ENCODE peak calls at places on chromosome 2, in four cellular contexts. One of them, this sample, is unnamed.

GRCh38 chr2:118177318-118177717 is 89.0 kb downstream of the INSIG2 start:
- DNase-seq in HCT116: no peak
- DNase-seq in K562: no peak
- DNase-seq in GM12878: no peak
- DNase-seq in this sample: no peak

GRCh38 chr2:48890732-48891131 is 135.2 kb upstream of the LHCGR start:
- DNase-seq in HCT116: no peak
- DNase-seq in K562: no peak
- DNase-seq in GM12878: no peak
- DNase-seq in this sample: no peak

GRCh38 chr2:133607679-133608078 is 39.4 kb upstream of the NCKAP5 start:
- DNase-seq in HCT116: no peak
- DNase-seq in K562: no peak
- DNase-seq in GM12878: no peak
- DNase-seq in this sample: no peak

GRCh38 chr2:43611987-43612894 is 16.4 kb upstream of the THADA start:
- DNase-seq in HCT116: peak
- DNase-seq in K562: peak
- DNase-seq in GM12878: peak
- DNase-seq in this sample: peak

GRCh38 chr2:74261204-74261864 is 62.9 kb downstream of the MTHFD2 start:
- DNase-seq in HCT116: peak
- DNase-seq in K562: no peak
- DNase-seq in GM12878: no peak
- DNase-seq in this sample: peak

GRCh38 chr2:230691005-230691647 is 21.5 kb upstream of the CAB39 start:
- DNase-seq in HCT116: peak
- DNase-seq in K562: no peak
- DNase-seq in GM12878: no peak
- DNase-seq in this sample: peak

GRCh38 chr2:47485177-47485576 is 82.2 kb downstream of the MSH2 start:
- DNase-seq in HCT116: no peak
- DNase-seq in K562: no peak
- DNase-seq in GM12878: no peak
- DNase-seq in this sample: no peak

GRCh38 chr2:84766791-84767190 is 114.1 kb downstream of the TRABD2A start:
- DNase-seq in HCT116: no peak
- DNase-seq in K562: no peak
- DNase-seq in GM12878: no peak
- DNase-seq in this sample: no peak

GRCh38 chr2:237497009-237497819 is 10.2 kb downstream of the MLPH start:
- DNase-seq in HCT116: no peak
- DNase-seq in K562: no peak
- DNase-seq in GM12878: no peak
- DNase-seq in this sample: no peak

GRCh38 chr2:3617198-3617890 is 22.4 kb downstream of the COLEC11 start:
- DNase-seq in HCT116: no peak
- DNase-seq in K562: no peak
- DNase-seq in GM12878: no peak
- DNase-seq in this sample: no peak

GRCh38 chr2:9336534-9337354 is 86.6 kb downstream of the ITGB1BP1 start:
- DNase-seq in HCT116: no peak
- DNase-seq in K562: peak
- DNase-seq in GM12878: no peak
- DNase-seq in this sample: no peak

GRCh38 chr2:9250498-9251153 is 44.0 kb downstream of the ASAP2 start:
- DNase-seq in HCT116: no peak
- DNase-seq in K562: no peak
- DNase-seq in GM12878: no peak
- DNase-seq in this sample: no peak

GRCh38 chr2:218895758-218896500 is 15.3 kb downstream of the WNT10A start:
- DNase-seq in HCT116: no peak
- DNase-seq in K562: no peak
- DNase-seq in GM12878: peak
- DNase-seq in this sample: no peak

GRCh38 chr2:238259085-238260020 is 19.5 kb upstream of the HES6 start:
- DNase-seq in HCT116: no peak
- DNase-seq in K562: no peak
- DNase-seq in GM12878: no peak
- DNase-seq in this sample: no peak

GRCh38 chr2:237482485-237482884 is 4.6 kb upstream of the MLPH start:
- DNase-seq in HCT116: no peak
- DNase-seq in K562: no peak
- DNase-seq in GM12878: no peak
- DNase-seq in this sample: no peak

GRCh38 chr2:231425291-231425810 is 29.8 kb downstream of the B3GNT7 start:
- DNase-seq in HCT116: no peak
- DNase-seq in K562: no peak
- DNase-seq in GM12878: no peak
- DNase-seq in this sample: no peak

GRCh38 chr2:71974846-71975245 is 172.8 kb downstream of the CYP26B1 start:
- DNase-seq in HCT116: no peak
- DNase-seq in K562: no peak
- DNase-seq in GM12878: no peak
- DNase-seq in this sample: no peak

GRCh38 chr2:170820647-170821630 is 4.3 kb downstream of the GAD1 start:
- DNase-seq in HCT116: no peak
- DNase-seq in K562: peak
- DNase-seq in GM12878: no peak
- DNase-seq in this sample: no peak

GRCh38 chr2:172103471-172104292 is 982 bp upstream of the DLX2 start:
- DNase-seq in HCT116: peak
- DNase-seq in K562: peak
- DNase-seq in GM12878: peak
- DNase-seq in this sample: no peak

GRCh38 chr2:162007447-162008040 is 66.5 kb downstream of the DPP4 start:
- DNase-seq in HCT116: no peak
- DNase-seq in K562: peak
- DNase-seq in GM12878: no peak
- DNase-seq in this sample: no peak

GRCh38 chr2:230895536-230896345 is 29.3 kb downstream of the GPR55 start:
- DNase-seq in HCT116: no peak
- DNase-seq in K562: no peak
- DNase-seq in GM12878: no peak
- DNase-seq in this sample: no peak

GRCh38 chr2:151852260-151853069 is 24.2 kb upstream of the ARL5A start:
- DNase-seq in HCT116: no peak
- DNase-seq in K562: no peak
- DNase-seq in GM12878: no peak
- DNase-seq in this sample: no peak

GRCh38 chr2:73832905-73833304 is 4.1 kb downstream of the STAMBP start:
- DNase-seq in HCT116: no peak
- DNase-seq in K562: peak
- DNase-seq in GM12878: no peak
- DNase-seq in this sample: no peak

GRCh38 chr2:42951263-42951938 is 159.0 kb upstream of the HAAO start:
- DNase-seq in HCT116: no peak
- DNase-seq in K562: no peak
- DNase-seq in GM12878: no peak
- DNase-seq in this sample: no peak

GRCh38 chr2:41906325-41906700 is 141.5 kb upstream of the PKDCC start:
- DNase-seq in HCT116: no peak
- DNase-seq in K562: no peak
- DNase-seq in GM12878: no peak
- DNase-seq in this sample: no peak
- TF ChIP-seq SIN3A in HCT116: no peak
- TF ChIP-seq SIN3A in K562: no peak
- TF ChIP-seq SIN3A in GM12878: no peak
- TF ChIP-seq SIN3A in this sample: no peak

DNA sequence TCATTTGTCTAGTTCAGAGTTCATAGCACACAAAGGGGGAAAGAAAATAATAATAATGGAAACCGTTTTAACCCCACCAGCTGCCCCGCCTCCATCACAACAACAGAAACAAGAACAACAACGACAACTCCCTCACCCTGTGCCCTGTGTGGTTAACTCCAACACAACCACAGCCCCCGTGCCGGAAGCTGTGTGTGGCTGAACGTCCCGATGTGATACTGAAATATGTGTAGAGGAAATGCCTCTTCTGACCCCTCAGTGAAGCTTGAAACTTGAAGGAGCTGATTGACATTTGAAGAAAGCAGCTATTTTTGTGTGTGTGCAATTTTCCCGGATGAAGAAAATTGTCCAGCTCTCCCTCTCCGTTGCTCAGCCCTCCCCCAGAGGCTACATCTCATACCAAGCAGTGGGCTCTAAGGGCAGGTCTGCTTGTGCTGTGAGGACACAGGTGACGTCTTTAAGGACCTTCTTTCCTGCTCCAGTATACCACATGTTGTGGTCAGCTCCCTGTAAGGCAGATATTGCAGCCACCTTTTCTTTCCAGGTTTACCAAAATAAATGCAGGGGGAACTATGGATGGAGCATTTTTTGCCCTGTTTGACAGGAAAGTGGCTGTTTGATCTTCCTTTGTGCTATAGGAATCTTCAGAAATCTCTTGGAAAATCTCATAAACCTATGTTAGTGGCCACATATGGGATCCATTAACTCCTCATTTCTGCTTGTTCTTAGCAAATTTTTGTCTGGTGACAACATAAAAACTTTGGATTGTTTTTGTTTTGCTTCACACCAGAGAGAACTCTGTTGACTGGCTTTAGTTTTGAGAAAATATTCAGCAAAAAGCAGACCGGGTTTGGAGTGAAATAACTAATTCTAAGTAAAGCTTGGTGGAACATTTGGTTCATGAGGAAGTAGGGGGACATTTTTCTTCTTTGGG is 174.0 kb downstream of the ICOS start:
- DNase-seq in HCT116: no peak
- DNase-seq in K562: no peak
- DNase-seq in GM12878: no peak
- DNase-seq in this sample: no peak
- H3K4me2 ChIP-seq in HCT116: no peak
- H3K4me2 ChIP-seq in K562: no peak
- H3K4me2 ChIP-seq in GM12878: peak
- H3K4me2 ChIP-seq in this sample: no peak

GRCh38 chr2:150522269-150522668 is 34.8 kb upstream of the RND3 start:
- DNase-seq in HCT116: no peak
- DNase-seq in K562: no peak
- DNase-seq in GM12878: no peak
- DNase-seq in this sample: no peak

GRCh38 chr2:150520088-150520487 is 32.6 kb upstream of the RND3 start:
- DNase-seq in HCT116: no peak
- DNase-seq in K562: no peak
- DNase-seq in GM12878: no peak
- DNase-seq in this sample: no peak

GRCh38 chr2:150520887-150521664 is 33.6 kb upstream of the RND3 start:
- DNase-seq in HCT116: no peak
- DNase-seq in K562: no peak
- DNase-seq in GM12878: no peak
- DNase-seq in this sample: no peak

GRCh38 chr2:150513647-150514046 is 26.2 kb upstream of the RND3 start:
- DNase-seq in HCT116: no peak
- DNase-seq in K562: no peak
- DNase-seq in GM12878: no peak
- DNase-seq in this sample: no peak

GRCh38 chr2:150517951-150518680 is 30.6 kb upstream of the RND3 start:
- DNase-seq in HCT116: no peak
- DNase-seq in K562: no peak
- DNase-seq in GM12878: no peak
- DNase-seq in this sample: no peak
- H3K9ac ChIP-seq in HCT116: no peak
- H3K9ac ChIP-seq in K562: no peak
- H3K9ac ChIP-seq in GM12878: no peak
- H3K9ac ChIP-seq in this sample: no peak

GRCh38 chr2:205657579-205657978 is 24.7 kb upstream of the NRP2 start:
- DNase-seq in HCT116: no peak
- DNase-seq in K562: no peak
- DNase-seq in GM12878: no peak
- DNase-seq in this sample: no peak

GRCh38 chr2:205658068-205658467 is 24.2 kb upstream of the NRP2 start:
- DNase-seq in HCT116: no peak
- DNase-seq in K562: no peak
- DNase-seq in GM12878: no peak
- DNase-seq in this sample: no peak

GRCh38 chr2:205656426-205656795 is 25.9 kb upstream of the NRP2 start:
- DNase-seq in HCT116: no peak
- DNase-seq in K562: no peak
- DNase-seq in GM12878: no peak
- DNase-seq in this sample: no peak

GRCh38 chr2:205655775-205656425 is 26.4 kb upstream of the NRP2 start:
- DNase-seq in HCT116: no peak
- DNase-seq in K562: no peak
- DNase-seq in GM12878: no peak
- DNase-seq in this sample: no peak

DNA sequence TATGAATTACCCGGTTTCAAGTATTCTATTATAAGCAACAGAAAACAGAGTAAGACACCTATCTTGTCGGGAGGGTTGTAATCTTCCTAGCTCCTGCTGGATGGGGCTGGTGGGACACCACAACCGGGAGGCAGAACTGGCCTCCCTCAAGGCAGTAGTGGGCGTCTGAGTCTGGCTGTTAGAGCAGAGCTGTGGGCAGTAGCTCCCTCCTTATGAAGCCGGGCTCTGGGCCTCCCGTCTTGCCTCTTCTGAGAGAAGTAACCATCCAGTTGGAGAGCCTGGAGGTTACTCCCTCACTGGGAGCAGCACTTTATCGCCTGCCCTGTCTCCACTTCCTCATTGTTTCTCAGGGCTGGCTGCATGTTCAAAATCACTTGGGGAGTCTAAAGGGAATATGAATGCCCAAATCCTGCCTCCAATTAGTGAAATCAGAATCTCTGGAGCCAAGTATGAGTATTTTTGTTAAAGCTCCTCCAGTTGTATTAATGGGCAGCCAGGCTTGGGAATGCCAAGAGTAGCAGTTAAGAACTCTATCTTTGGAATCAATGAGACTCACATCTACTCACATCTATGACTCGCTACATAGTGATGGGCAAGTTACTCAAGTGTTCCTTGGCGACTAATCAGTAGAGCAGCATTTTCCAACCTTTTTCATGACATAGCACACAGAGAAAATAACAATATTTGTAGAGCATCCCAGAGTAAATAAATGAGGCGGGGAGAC is 27.3 kb upstream of the NRP2 start:
- DNase-seq in HCT116: no peak
- DNase-seq in K562: no peak
- DNase-seq in GM12878: no peak
- DNase-seq in this sample: peak
- TF ChIP-seq SIN3A in HCT116: no peak
- TF ChIP-seq SIN3A in K562: no peak
- TF ChIP-seq SIN3A in GM12878: no peak
- TF ChIP-seq SIN3A in this sample: no peak